ENCODE peak calls at places on chromosomes 2 and 18, in six cellular contexts. L is activated T-cell treated with anti-CD3 and anti-CD28 coated beads for 1 hour; D is tibial artery; X is activated T-helper 1 cell treated with anti-CD3 and anti-CD28 coated beads, Interleukin-2, amount 50 U/mL, for 16 hours; S is activated effector memory CD4-positive, alpha-beta T cell treated with anti-CD3 and anti-CD28 coated beads, Interleukin-2, amount 50 U/mL, for 16 hours; G is NCI-H2081. N is an unnamed sample.

GRCh38 chr2:227238242-227239237 is 74.1 kb downstream of the COL4A3 start:
- DNase-seq in L (peak), D (peak), X (peak), S (peak), G (peak), N (peak)

GRCh38 chr2:133788391-133788790 is 220.1 kb upstream of the NCKAP5 start:
- DNase-seq in L (no peak), D (no peak), X (no peak), S (no peak), G (no peak), N (no peak)

GRCh38 chr18:80171190-80171872 is 62.3 kb downstream of the ADNP2 start:
- DNase-seq in L (peak), D (no peak), X (no peak), S (peak), G (no peak), N (no peak)

GRCh38 chr18:37669991-37670534 is 104.5 kb upstream of the CELF4 start:
- DNase-seq in L (no peak), D (no peak), X (no peak), S (no peak), G (no peak), N (no peak)

GRCh38 chr2:43018179-43019024 is 208.0 kb downstream of the ZFP36L2 start:
- DNase-seq in L (no peak), D (peak), X (no peak), S (peak), G (no peak), N (peak)

GRCh38 chr2:241356871-241357260 is 781 bp downstream of the FARP2 start:
- DNase-seq in L (no peak), D (no peak), X (no peak), S (no peak), G (peak), N (no peak)

GRCh38 chr2:184067502-184067901 is 530.8 kb upstream of the ZNF804A start:
- DNase-seq in L (no peak), D (no peak), X (no peak), S (no peak), G (peak), N (no peak)

GRCh38 chr2:149735237-149735958 is 147.8 kb upstream of the MMADHC start:
- DNase-seq in L (no peak), D (no peak), X (no peak), S (no peak), G (no peak), N (no peak)

GRCh38 chr2:31859959-31860358 is 150.8 kb downstream of the MEMO1 start:
- DNase-seq in L (no peak), D (no peak), X (no peak), S (no peak), G (no peak), N (no peak)

GRCh38 chr2:96538487-96539214 is 2.1 kb downstream of the ARID5A start:
- DNase-seq in L (peak), D (peak), X (peak), S (peak), G (no peak), N (peak)

GRCh38 chr18:63963610-63964256 is 6.1 kb upstream of the SERPINB8 start:
- DNase-seq in L (peak), D (peak), X (no peak), S (peak), G (peak), N (no peak)

GRCh38 chr2:100819365-100820345 is at the start of gene NPAS2:
- DNase-seq in L (peak), D (no peak), X (no peak), S (no peak), G (peak), N (peak)

GRCh38 chr2:232351686-232352510 is 26.7 kb upstream of the ALPP start:
- DNase-seq in L (no peak), D (no peak), X (no peak), S (peak), G (no peak), N (peak)

GRCh38 chr2:61763605-61764034 is 90.2 kb downstream of the FAM161A start:
- DNase-seq in L (no peak), D (peak), X (no peak), S (no peak), G (peak), N (peak)

GRCh38 chr2:31319391-31320175 is 85.6 kb downstream of the EHD3 start:
- DNase-seq in L (no peak), D (peak), X (no peak), S (peak), G (no peak), N (peak)

GRCh38 chr2:190534310-190535118 is at the start of gene NEMP2:
- DNase-seq in L (peak), D (peak), X (peak), S (peak), G (peak), N (peak)

GRCh38 chr2:133812826-133813617 is 244.8 kb upstream of the NCKAP5 start:
- DNase-seq in L (no peak), D (no peak), X (no peak), S (no peak), G (no peak), N (no peak)

GRCh38 chr2:88590998-88591613 is 36.2 kb downstream of the EIF2AK3 start:
- DNase-seq in L (no peak), D (peak), X (no peak), S (no peak), G (peak), N (no peak)

GRCh38 chr2:100997509-100998234 is 4.4 kb upstream of the RPL31 start:
- DNase-seq in L (no peak), D (no peak), X (no peak), S (no peak), G (no peak), N (no peak)

GRCh38 chr2:218856168-218856895 is 3.3 kb upstream of the WNT6 start:
- DNase-seq in L (no peak), D (no peak), X (no peak), S (no peak), G (no peak), N (no peak)

GRCh38 chr2:41540268-41540963 is 507.4 kb upstream of the PKDCC start:
- DNase-seq in L (no peak), D (no peak), X (no peak), S (no peak), G (no peak), N (no peak)

GRCh38 chr18:77077836-77078456 is 54.6 kb downstream of the MBP start:
- DNase-seq in L (no peak), D (no peak), X (no peak), S (no peak), G (no peak), N (no peak)

GRCh38 chr2:202036601-202037037 is 3.0 kb downstream of the FZD7 start:
- DNase-seq in L (no peak), D (no peak), X (no peak), S (no peak), G (no peak), N (no peak)

GRCh38 chr2:232458051-232458660 is 2.2 kb downstream of the ALPI start:
- DNase-seq in L (no peak), D (no peak), X (no peak), S (peak), G (no peak), N (no peak)

GRCh38 chr2:74602553-74603281 is 45.4 kb downstream of the M1AP start:
- DNase-seq in L (no peak), D (no peak), X (no peak), S (no peak), G (no peak), N (no peak)

GRCh38 chr2:220574038-220574437 is 946.6 kb downstream of the SLC4A3 start:
- DNase-seq in L (no peak), D (no peak), X (no peak), S (no peak), G (no peak), N (no peak)

GRCh38 chr18:79300382-79300781 is 95.3 kb upstream of the NFATC1 start:
- DNase-seq in L (no peak), D (no peak), X (no peak), S (no peak), G (no peak), N (no peak)

GRCh38 chr2:47339745-47340541 is 63.0 kb upstream of the MSH2 start:
- DNase-seq in L (no peak), D (no peak), X (no peak), S (no peak), G (peak), N (peak)

GRCh38 chr2:146041291-146041868 is 1521.5 kb upstream of the ZEB2 start:
- DNase-seq in L (no peak), D (no peak), X (no peak), S (no peak), G (no peak), N (no peak)

GRCh38 chr18:42545825-42546224 is 569.7 kb downstream of the RIT2 start:
- DNase-seq in L (no peak), D (no peak), X (no peak), S (no peak), G (no peak), N (no peak)

GRCh38 chr2:190947711-190948251 is 66.2 kb downstream of the STAT1 start:
- DNase-seq in L (no peak), D (no peak), X (no peak), S (no peak), G (no peak), N (no peak)

GRCh38 chr2:140262908-140263307 is 1482.7 kb upstream of the NXPH2 start:
- DNase-seq in L (no peak), D (no peak), X (no peak), S (peak), G (no peak), N (no peak)

GRCh38 chr2:128187032-128187654 is 96.1 kb downstream of the UGGT1 start:
- DNase-seq in L (no peak), D (no peak), X (no peak), S (no peak), G (no peak), N (no peak)

GRCh38 chr2:1907849-1908533 is 163.7 kb upstream of the PXDN start:
- DNase-seq in L (no peak), D (no peak), X (no peak), S (no peak), G (no peak), N (no peak)